ENCODE peak calls at places on chromosomes 16 and 17, in ten cellular contexts. One of them, this sample, is unnamed.
A peak's percentile ranks its signal among the peaks of the same experiment; 100 is the strongest.

GRCh38 chr16:46747777-46748651 is at the start of gene MYLK3:
- DNase-seq in HFF-Myc: no peak
- DNase-seq in astrocyte of the spinal cord: no peak
- DNase-seq in fibroblast of lung: no peak
- DNase-seq in colonic mucosa: no peak
- DNase-seq in mammary epithelial cell: no peak
- DNase-seq in OCI-LY7: no peak
- DNase-seq in esophagus squamous epithelium: no peak
- DNase-seq in IMR-90: no peak
- DNase-seq in pancreas: no peak
- DNase-seq in this sample: no peak

GRCh38 chr17:81537343-81537855 is 9.2 kb downstream of the FSCN2 start:
- DNase-seq in HFF-Myc: no peak
- DNase-seq in OCI-LY7: peak; percentile 58
- DNase-seq in esophagus squamous epithelium: no peak
- DNase-seq in mammary epithelial cell: no peak
- DNase-seq in astrocyte of the spinal cord: no peak
- DNase-seq in fibroblast of lung: no peak
- DNase-seq in colonic mucosa: peak; percentile 63
- DNase-seq in IMR-90: no peak
- DNase-seq in pancreas: peak; percentile 88
- DNase-seq in this sample: no peak

GRCh38 chr17:51000835-51001638 is 119.6 kb downstream of the SPAG9 start:
- DNase-seq in mammary epithelial cell: peak; percentile 44
- DNase-seq in HFF-Myc: peak; percentile 45
- DNase-seq in esophagus squamous epithelium: no peak
- DNase-seq in IMR-90: peak; percentile 78
- DNase-seq in colonic mucosa: peak; percentile 22
- DNase-seq in astrocyte of the spinal cord: peak; percentile 82
- DNase-seq in pancreas: no peak
- DNase-seq in OCI-LY7: peak; percentile 80
- DNase-seq in fibroblast of lung: peak; percentile 66
- DNase-seq in this sample: no peak

GRCh38 chr16:65024649-65025243 is 97.1 kb downstream of the CDH11 start:
- DNase-seq in OCI-LY7: no peak
- DNase-seq in astrocyte of the spinal cord: peak; percentile 46
- DNase-seq in HFF-Myc: no peak
- DNase-seq in colonic mucosa: no peak
- DNase-seq in IMR-90: peak; percentile 79
- DNase-seq in esophagus squamous epithelium: no peak
- DNase-seq in pancreas: no peak
- DNase-seq in mammary epithelial cell: no peak
- DNase-seq in fibroblast of lung: peak; percentile 84
- DNase-seq in this sample: no peak

GRCh38 chr17:78724544-78724943 is 57.5 kb downstream of the CYTH1 start:
- DNase-seq in esophagus squamous epithelium: no peak
- DNase-seq in mammary epithelial cell: no peak
- DNase-seq in OCI-LY7: no peak
- DNase-seq in pancreas: no peak
- DNase-seq in IMR-90: no peak
- DNase-seq in colonic mucosa: no peak
- DNase-seq in fibroblast of lung: no peak
- DNase-seq in astrocyte of the spinal cord: no peak
- DNase-seq in HFF-Myc: no peak
- DNase-seq in this sample: no peak

GRCh38 chr17:11459780-11460426 is 138.4 kb upstream of the DNAH9 start:
- DNase-seq in pancreas: no peak
- DNase-seq in IMR-90: no peak
- DNase-seq in colonic mucosa: no peak
- DNase-seq in astrocyte of the spinal cord: no peak
- DNase-seq in fibroblast of lung: no peak
- DNase-seq in esophagus squamous epithelium: no peak
- DNase-seq in mammary epithelial cell: no peak
- DNase-seq in OCI-LY7: no peak
- DNase-seq in HFF-Myc: no peak
- DNase-seq in this sample: no peak

GRCh38 chr16:85104821-85105391 is 7.4 kb downstream of the CIBAR2 start:
- DNase-seq in fibroblast of lung: no peak
- DNase-seq in esophagus squamous epithelium: no peak
- DNase-seq in mammary epithelial cell: no peak
- DNase-seq in OCI-LY7: peak; percentile 79
- DNase-seq in pancreas: no peak
- DNase-seq in astrocyte of the spinal cord: no peak
- DNase-seq in IMR-90: no peak
- DNase-seq in HFF-Myc: no peak
- DNase-seq in colonic mucosa: no peak
- DNase-seq in this sample: peak; percentile 58

GRCh38 chr16:11570258-11570657 is 16.5 kb downstream of the LITAF start:
- DNase-seq in HFF-Myc: no peak
- DNase-seq in astrocyte of the spinal cord: no peak
- DNase-seq in fibroblast of lung: no peak
- DNase-seq in pancreas: no peak
- DNase-seq in OCI-LY7: no peak
- DNase-seq in IMR-90: no peak
- DNase-seq in esophagus squamous epithelium: no peak
- DNase-seq in mammary epithelial cell: no peak
- DNase-seq in colonic mucosa: no peak
- DNase-seq in this sample: no peak

GRCh38 chr17:81207610-81208581 is 14.9 kb downstream of the CEP131 start:
- DNase-seq in colonic mucosa: no peak
- DNase-seq in fibroblast of lung: no peak
- DNase-seq in OCI-LY7: peak; percentile 94
- DNase-seq in mammary epithelial cell: no peak
- DNase-seq in pancreas: no peak
- DNase-seq in HFF-Myc: no peak
- DNase-seq in astrocyte of the spinal cord: no peak
- DNase-seq in esophagus squamous epithelium: no peak
- DNase-seq in IMR-90: no peak
- DNase-seq in this sample: no peak

GRCh38 chr17:79706931-79707382 is 23.8 kb upstream of the ENPP7 start:
- DNase-seq in pancreas: no peak
- DNase-seq in mammary epithelial cell: no peak
- DNase-seq in colonic mucosa: no peak
- DNase-seq in fibroblast of lung: no peak
- DNase-seq in esophagus squamous epithelium: no peak
- DNase-seq in OCI-LY7: no peak
- DNase-seq in IMR-90: no peak
- DNase-seq in astrocyte of the spinal cord: no peak
- DNase-seq in HFF-Myc: no peak
- DNase-seq in this sample: no peak

GRCh38 chr17:77332981-77333685 is 192.4 kb downstream of the SEC14L1 start:
- DNase-seq in IMR-90: peak; percentile 92
- DNase-seq in mammary epithelial cell: peak; percentile 90
- DNase-seq in HFF-Myc: peak; percentile 96
- DNase-seq in colonic mucosa: peak; percentile 18
- DNase-seq in esophagus squamous epithelium: no peak
- DNase-seq in pancreas: no peak
- DNase-seq in OCI-LY7: peak; percentile 63
- DNase-seq in fibroblast of lung: peak; percentile 95
- DNase-seq in astrocyte of the spinal cord: peak; percentile 89
- DNase-seq in this sample: peak; percentile 13

GRCh38 chr17:74432484-74433391 is 850 bp downstream of the GPRC5C start:
- DNase-seq in esophagus squamous epithelium: no peak
- DNase-seq in mammary epithelial cell: no peak
- DNase-seq in OCI-LY7: no peak
- DNase-seq in IMR-90: no peak
- DNase-seq in astrocyte of the spinal cord: no peak
- DNase-seq in HFF-Myc: no peak
- DNase-seq in pancreas: no peak
- DNase-seq in colonic mucosa: no peak
- DNase-seq in fibroblast of lung: no peak
- DNase-seq in this sample: no peak

GRCh38 chr17:39634384-39634871 is 2.5 kb upstream of the STARD3 start:
- DNase-seq in OCI-LY7: peak; percentile 62
- DNase-seq in HFF-Myc: no peak
- DNase-seq in IMR-90: peak; percentile 44
- DNase-seq in esophagus squamous epithelium: no peak
- DNase-seq in fibroblast of lung: no peak
- DNase-seq in colonic mucosa: no peak
- DNase-seq in mammary epithelial cell: peak; percentile 32
- DNase-seq in pancreas: no peak
- DNase-seq in astrocyte of the spinal cord: peak; percentile 50
- DNase-seq in this sample: no peak

GRCh38 chr17:81486174-81486810 is 26.3 kb downstream of the ACTG1 start:
- DNase-seq in pancreas: no peak
- DNase-seq in IMR-90: no peak
- DNase-seq in HFF-Myc: no peak
- DNase-seq in fibroblast of lung: no peak
- DNase-seq in esophagus squamous epithelium: no peak
- DNase-seq in OCI-LY7: no peak
- DNase-seq in colonic mucosa: no peak
- DNase-seq in mammary epithelial cell: no peak
- DNase-seq in astrocyte of the spinal cord: no peak
- DNase-seq in this sample: no peak

GRCh38 chr17:18139949-18140348 is 31.4 kb downstream of the MYO15A start:
- DNase-seq in mammary epithelial cell: no peak
- DNase-seq in colonic mucosa: no peak
- DNase-seq in IMR-90: peak; percentile 18
- DNase-seq in astrocyte of the spinal cord: no peak
- DNase-seq in fibroblast of lung: no peak
- DNase-seq in esophagus squamous epithelium: no peak
- DNase-seq in HFF-Myc: no peak
- DNase-seq in pancreas: no peak
- DNase-seq in OCI-LY7: no peak
- DNase-seq in this sample: no peak
- TF ChIP-seq CTCF in mammary epithelial cell: no peak
- TF ChIP-seq CTCF in colonic mucosa: no peak
- TF ChIP-seq CTCF in IMR-90: peak; percentile 30
- TF ChIP-seq CTCF in astrocyte of the spinal cord: peak; percentile 36
- TF ChIP-seq CTCF in fibroblast of lung: peak; percentile 19
- TF ChIP-seq CTCF in esophagus squamous epithelium: no peak
- TF ChIP-seq CTCF in HFF-Myc: peak; percentile 18
- TF ChIP-seq CTCF in pancreas: no peak
- TF ChIP-seq CTCF in OCI-LY7: peak; percentile 48
- TF ChIP-seq CTCF in this sample: no peak

DNA sequence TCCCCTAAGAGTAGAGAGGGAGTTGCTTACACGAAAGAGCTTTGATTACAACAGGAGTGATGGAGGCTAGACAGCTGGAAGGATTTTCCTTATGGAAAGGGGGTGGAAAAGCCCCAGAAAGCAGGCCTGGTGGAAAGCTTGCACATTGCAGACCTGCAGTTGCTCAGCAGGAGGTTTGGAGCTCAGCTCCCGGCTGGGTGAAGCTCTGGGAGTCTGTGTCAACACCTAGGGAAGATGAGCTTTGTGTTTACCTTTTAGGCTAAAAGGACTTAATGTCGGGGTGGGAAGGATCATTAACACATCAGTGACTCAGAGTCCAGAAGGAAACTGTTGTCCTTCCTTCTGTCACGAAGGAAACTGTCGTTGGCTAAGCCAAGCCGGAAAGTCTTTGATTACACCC is 48.1 kb downstream of the RAP1GAP2 start:
- DNase-seq in IMR-90: peak; percentile 29
- DNase-seq in fibroblast of lung: no peak
- DNase-seq in astrocyte of the spinal cord: no peak
- DNase-seq in OCI-LY7: no peak
- DNase-seq in HFF-Myc: no peak
- DNase-seq in pancreas: no peak
- DNase-seq in colonic mucosa: no peak
- DNase-seq in esophagus squamous epithelium: no peak
- DNase-seq in mammary epithelial cell: no peak
- DNase-seq in this sample: no peak
- TF ChIP-seq CTCF in IMR-90: no peak
- TF ChIP-seq CTCF in fibroblast of lung: no peak
- TF ChIP-seq CTCF in astrocyte of the spinal cord: no peak
- TF ChIP-seq CTCF in OCI-LY7: no peak
- TF ChIP-seq CTCF in HFF-Myc: no peak
- TF ChIP-seq CTCF in pancreas: no peak
- TF ChIP-seq CTCF in colonic mucosa: no peak
- TF ChIP-seq CTCF in esophagus squamous epithelium: no peak
- TF ChIP-seq CTCF in mammary epithelial cell: no peak
- TF ChIP-seq CTCF in this sample: no peak

GRCh38 chr16:2883027-2883846 is at the start of gene FLYWCH2:
- DNase-seq in fibroblast of lung: peak; percentile 89
- DNase-seq in astrocyte of the spinal cord: peak; percentile 97
- DNase-seq in OCI-LY7: peak; percentile 97
- DNase-seq in pancreas: peak; percentile 98
- DNase-seq in IMR-90: peak; percentile 93
- DNase-seq in HFF-Myc: no peak
- DNase-seq in colonic mucosa: peak; percentile 100
- DNase-seq in mammary epithelial cell: peak; percentile 96
- DNase-seq in esophagus squamous epithelium: peak; percentile 83
- DNase-seq in this sample: peak; percentile 100
- TF ChIP-seq CTCF in fibroblast of lung: no peak
- TF ChIP-seq CTCF in astrocyte of the spinal cord: no peak
- TF ChIP-seq CTCF in OCI-LY7: no peak
- TF ChIP-seq CTCF in pancreas: no peak
- TF ChIP-seq CTCF in IMR-90: no peak
- TF ChIP-seq CTCF in HFF-Myc: no peak
- TF ChIP-seq CTCF in colonic mucosa: no peak
- TF ChIP-seq CTCF in mammary epithelial cell: no peak
- TF ChIP-seq CTCF in esophagus squamous epithelium: peak; percentile 18
- TF ChIP-seq CTCF in this sample: no peak

DNA sequence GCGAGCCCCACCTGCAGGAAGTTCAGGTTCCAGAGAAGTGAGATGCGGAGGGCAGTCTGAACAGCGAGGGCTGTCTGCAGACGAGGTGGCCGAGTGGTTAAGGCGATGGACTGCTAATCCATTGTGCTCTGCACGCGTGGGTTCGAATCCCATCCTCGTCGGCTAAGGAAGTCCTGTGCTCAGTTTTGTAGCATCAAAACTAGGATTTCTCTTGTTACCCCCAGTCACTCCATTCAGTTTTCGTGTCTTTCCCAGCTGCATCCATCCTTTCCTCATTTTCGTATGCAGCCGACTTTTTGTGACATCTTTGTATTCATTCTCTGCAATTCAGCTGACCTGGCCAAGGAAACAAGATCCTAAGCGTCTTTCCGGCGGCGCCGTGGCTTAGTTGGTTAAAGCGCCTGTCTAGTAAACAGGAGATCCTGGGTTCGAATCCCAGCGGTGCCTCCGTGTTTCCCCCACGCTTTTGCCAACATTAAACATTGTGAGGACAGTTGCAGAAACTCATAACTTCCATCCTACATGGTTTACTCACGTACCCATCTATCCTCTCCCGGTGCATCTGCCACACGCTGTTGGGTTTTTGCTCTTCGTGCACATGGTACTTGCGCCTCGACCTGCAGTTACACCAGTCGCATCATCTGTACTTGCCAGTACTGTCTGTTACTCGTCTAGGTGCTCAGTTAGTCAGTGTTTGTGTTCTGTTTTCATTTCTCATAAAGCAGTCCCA is 3.0 kb downstream of the BORCS6 start:
- DNase-seq in IMR-90: peak; percentile 97
- DNase-seq in HFF-Myc: peak; percentile 94
- DNase-seq in OCI-LY7: peak; percentile 93
- DNase-seq in colonic mucosa: peak; percentile 94
- DNase-seq in pancreas: peak; percentile 94
- DNase-seq in esophagus squamous epithelium: no peak
- DNase-seq in mammary epithelial cell: peak; percentile 95
- DNase-seq in fibroblast of lung: peak; percentile 93
- DNase-seq in astrocyte of the spinal cord: peak; percentile 95
- DNase-seq in this sample: peak; percentile 86
- TF ChIP-seq CTCF in IMR-90: peak; percentile 39
- TF ChIP-seq CTCF in HFF-Myc: no peak
- TF ChIP-seq CTCF in OCI-LY7: peak; percentile 61
- TF ChIP-seq CTCF in colonic mucosa: no peak
- TF ChIP-seq CTCF in pancreas: peak; percentile 17
- TF ChIP-seq CTCF in esophagus squamous epithelium: no peak
- TF ChIP-seq CTCF in mammary epithelial cell: no peak
- TF ChIP-seq CTCF in fibroblast of lung: peak; percentile 44
- TF ChIP-seq CTCF in astrocyte of the spinal cord: peak; percentile 45
- TF ChIP-seq CTCF in this sample: peak; percentile 29

GRCh38 chr17:5780476-5780875 is 196.2 kb upstream of the NLRP1 start:
- DNase-seq in esophagus squamous epithelium: no peak
- DNase-seq in mammary epithelial cell: peak; percentile 61
- DNase-seq in fibroblast of lung: peak; percentile 89
- DNase-seq in OCI-LY7: no peak
- DNase-seq in HFF-Myc: peak; percentile 59
- DNase-seq in pancreas: no peak
- DNase-seq in astrocyte of the spinal cord: peak; percentile 79
- DNase-seq in colonic mucosa: no peak
- DNase-seq in IMR-90: peak; percentile 79
- DNase-seq in this sample: no peak
- TF ChIP-seq CTCF in esophagus squamous epithelium: no peak
- TF ChIP-seq CTCF in mammary epithelial cell: no peak
- TF ChIP-seq CTCF in fibroblast of lung: no peak
- TF ChIP-seq CTCF in OCI-LY7: no peak
- TF ChIP-seq CTCF in HFF-Myc: peak; percentile 5
- TF ChIP-seq CTCF in pancreas: no peak
- TF ChIP-seq CTCF in astrocyte of the spinal cord: peak; percentile 14
- TF ChIP-seq CTCF in colonic mucosa: no peak
- TF ChIP-seq CTCF in IMR-90: no peak
- TF ChIP-seq CTCF in this sample: no peak

This sample was measured in natural killer cell.